ENCODE peak calls at places on chromosome 10, in four cellular contexts. One of them, this sample, is unnamed.
A peak's percentile ranks its signal among the peaks of the same experiment; 100 is the strongest.

GRCh38 chr10:16649757-16650156 is 128.1 kb upstream of the C1QL3 start:
- DNase-seq in endothelial cell: no peak
- DNase-seq in ACHN: no peak
- DNase-seq in activated T-cell treated with anti-CD3 and anti-CD28 coated beads for 1 hour: no peak
- DNase-seq in this sample: no peak

GRCh38 chr10:3886191-3886590 is 101.2 kb upstream of the KLF6 start:
- DNase-seq in ACHN: peak; percentile 81
- DNase-seq in endothelial cell: no peak
- DNase-seq in activated T-cell treated with anti-CD3 and anti-CD28 coated beads for 1 hour: no peak
- DNase-seq in this sample: no peak

GRCh38 chr10:46216836-46217748 is 69.7 kb upstream of the ANTXRL start:
- DNase-seq in ACHN: no peak
- DNase-seq in activated T-cell treated with anti-CD3 and anti-CD28 coated beads for 1 hour: no peak
- DNase-seq in endothelial cell: no peak
- DNase-seq in this sample: no peak

GRCh38 chr10:21523557-21524008 is 1.9 kb downstream of the SKIDA1 start:
- DNase-seq in ACHN: no peak
- DNase-seq in activated T-cell treated with anti-CD3 and anti-CD28 coated beads for 1 hour: no peak
- DNase-seq in endothelial cell: no peak
- DNase-seq in this sample: no peak

GRCh38 chr10:28359334-28359733 is 56.5 kb upstream of the MPP7 start:
- DNase-seq in endothelial cell: no peak
- DNase-seq in activated T-cell treated with anti-CD3 and anti-CD28 coated beads for 1 hour: no peak
- DNase-seq in ACHN: no peak
- DNase-seq in this sample: no peak

GRCh38 chr10:89032141-89032814 is 41.7 kb downstream of the FAS start:
- DNase-seq in ACHN: peak; percentile 69
- DNase-seq in endothelial cell: no peak
- DNase-seq in activated T-cell treated with anti-CD3 and anti-CD28 coated beads for 1 hour: no peak
- DNase-seq in this sample: no peak

GRCh38 chr10:84537447-84537931 is 209.1 kb downstream of the CCSER2 start:
- DNase-seq in ACHN: peak; percentile 76
- DNase-seq in endothelial cell: peak; percentile 47
- DNase-seq in activated T-cell treated with anti-CD3 and anti-CD28 coated beads for 1 hour: no peak
- DNase-seq in this sample: peak; percentile 50

GRCh38 chr10:20406607-20407188 is 490.4 kb downstream of the NEBL start:
- DNase-seq in activated T-cell treated with anti-CD3 and anti-CD28 coated beads for 1 hour: no peak
- DNase-seq in ACHN: no peak
- DNase-seq in endothelial cell: no peak
- DNase-seq in this sample: no peak

This sample was measured in LoVo.